ENCODE peak calls at places on chromosomes 12 and 14, in six cellular contexts. P is pons, U is NCI-H774, T is activated T-helper 1 cell treated with Interleukin-2 at 50 U/mL for 16 hours, X is adipocyte, W is AG09309. A is an unnamed sample.

GRCh38 chr12:121124402-121125109 is 8.1 kb upstream of the P2RX7 start:
- DNase-seq in P (no peak), X (peak; percentile 16), T (no peak), U (no peak), W (peak; percentile 55), A (no peak)

GRCh38 chr12:69872804-69873203 is 47.8 kb downstream of the MYRFL start:
- DNase-seq in W (no peak), U (no peak), T (no peak), X (no peak), P (no peak), A (no peak)

GRCh38 chr14:104107611-104108569 is 22.4 kb downstream of the ASPG start:
- DNase-seq in T (no peak), X (no peak), U (no peak), P (no peak), W (no peak), A (peak; percentile 47)

GRCh38 chr12:131616316-131617098 is 94.4 kb upstream of the SFSWAP start:
- DNase-seq in T (no peak), W (no peak), P (no peak), X (no peak), U (no peak), A (no peak)

GRCh38 chr12:116559080-116559329 is 176 bp upstream of the MAP1LC3B2 start:
- DNase-seq in T (no peak), U (no peak), W (no peak), P (peak; percentile 28), X (no peak), A (no peak)

GRCh38 chr12:83097656-83098055 is 410.9 kb downstream of the TMTC2 start:
- DNase-seq in U (no peak), X (no peak), P (peak; percentile 76), T (no peak), W (no peak), A (no peak)

GRCh38 chr12:38544357-38545066 is 227.9 kb downstream of the ALG10B start:
- DNase-seq in W (no peak), T (no peak), P (no peak), X (no peak), U (no peak), A (no peak)

GRCh38 chr12:49983892-49984291 is 11.1 kb downstream of the AQP6 start:
- DNase-seq in X (peak; percentile 84), T (no peak), P (no peak), W (peak; percentile 60), U (no peak), A (no peak)

GRCh38 chr12:64826234-64826633 is 1.8 kb downstream of the TBC1D30 start:
- DNase-seq in U (peak; percentile 71), T (no peak), X (peak; percentile 69), P (no peak), W (no peak), A (peak; percentile 64)

GRCh38 chr12:124422142-124422569 is 127.3 kb downstream of the RFLNA start:
- DNase-seq in T (no peak), W (no peak), X (no peak), U (no peak), P (no peak), A (no peak)

GRCh38 chr12:132569856-132570480 is 40.4 kb downstream of the LRCOL1 start:
- DNase-seq in W (no peak), X (no peak), U (no peak), T (no peak), P (no peak), A (no peak)

GRCh38 chr12:47962198-47962597 is 1.2 kb upstream of the TMEM106C start:
- DNase-seq in T (no peak), U (no peak), W (no peak), X (no peak), P (no peak), A (no peak)

GRCh38 chr14:76782885-76783566 is 21.8 kb downstream of the VASH1 start:
- DNase-seq in U (no peak), W (no peak), T (no peak), P (no peak), X (no peak), A (peak; percentile 59)

GRCh38 chr14:33617154-33617553 is 333.7 kb downstream of the EGLN3 start:
- DNase-seq in X (peak; percentile 18), W (peak; percentile 37), P (no peak), T (no peak), U (no peak), A (no peak)

GRCh38 chr14:90061849-90062794 is at the start of gene KCNK13:
- DNase-seq in P (no peak), U (peak; percentile 23), W (no peak), T (no peak), X (peak; percentile 40), A (no peak)

GRCh38 chr14:105927094-105927475 is 400.7 kb downstream of the TMEM121 start:
- DNase-seq in T (no peak), P (no peak), W (no peak), X (no peak), U (no peak), A (peak; percentile 39)

GRCh38 chr12:57461326-57461903 is 1.8 kb downstream of the GLI1 start:
- DNase-seq in W (no peak), P (no peak), U (no peak), X (peak; percentile 84), T (no peak), A (peak; percentile 92)

GRCh38 chr14:75979071-75979571 is 2.7 kb downstream of the TGFB3 start:
- DNase-seq in X (peak; percentile 56), P (no peak), W (no peak), U (no peak), T (no peak), A (no peak)

GRCh38 chr14:61812347-61813100 is 50.3 kb downstream of the SNAPC1 start:
- DNase-seq in U (no peak), T (no peak), P (no peak), X (peak; percentile 40), W (no peak), A (no peak)

GRCh38 chr12:23113781-23114180 is 488.8 kb downstream of the ETNK1 start:
- DNase-seq in X (no peak), W (no peak), U (no peak), P (no peak), T (no peak), A (no peak)

GRCh38 chr12:81705586-81705985 is 53.6 kb downstream of the PPFIA2 start:
- DNase-seq in X (no peak), P (no peak), U (no peak), T (no peak), W (no peak), A (no peak)

GRCh38 chr12:93020225-93020997 is 91.3 kb upstream of the EEA1 start:
- DNase-seq in W (no peak), X (no peak), P (no peak), T (no peak), U (peak; percentile 39), A (no peak)

A was measured in sciatic nerve.